ENCODE peak calls at places on chromosomes 13 and 19, in seven cellular contexts. O is aorta, F is colonic mucosa, N is tibial nerve, P is thoracic aorta, C is right lobe of liver, I is spleen. H is an unnamed sample. For H3K4me1, the result is how much of the 10 kb centered on the place peaks cover.

GRCh38 chr13:111388851-111389500 is 68.5 kb downstream of the TEX29 start:
- DNase-seq in O (no peak), I (no peak), C (no peak), P (no peak), F (no peak), N (no peak), H (no peak)

GRCh38 chr13:35996360-35996759 is 134.8 kb downstream of the DCLK1 start:
- DNase-seq in C (no peak), N (no peak), O (no peak), F (no peak), I (no peak), P (no peak), H (no peak)

GRCh38 chr13:33289966-33290365 is 4.4 kb upstream of the STARD13 start:
- DNase-seq in F (no peak), N (no peak), P (no peak), I (no peak), O (no peak), C (no peak), H (no peak)

GRCh38 chr19:58559275-58560006 is 1.0 kb upstream of the UBE2M start:
- DNase-seq in P (peak), I (peak), C (peak), O (peak), F (peak), N (peak), H (peak)

GRCh38 chr19:45146251-45146650 is 14.5 kb downstream of the NKPD1 start:
- DNase-seq in I (no peak), P (no peak), N (no peak), O (no peak), F (no peak), C (no peak), H (no peak)

GRCh38 chr19:33064778-33065550 is at the start of gene RHPN2:
- DNase-seq in P (no peak), F (peak), C (peak), N (peak), O (peak), I (peak), H (no peak)

GRCh38 chr13:114107686-114108081 is 24.7 kb downstream of the RASA3 start:
- DNase-seq in C (peak), I (peak), N (no peak), P (no peak), O (peak), F (no peak), H (no peak)

GRCh38 chr13:100875392-100876043 is 200.9 kb upstream of the TMTC4 start:
- DNase-seq in I (no peak), F (no peak), N (no peak), O (no peak), C (no peak), P (no peak), H (no peak)

GRCh38 chr19:18173054-18173571 is 500 bp upstream of the IFI30 start:
- DNase-seq in O (peak), N (no peak), F (no peak), I (peak), P (no peak), C (peak), H (no peak)

GRCh38 chr13:59478908-59479307 is 684.8 kb downstream of the DIAPH3 start:
- DNase-seq in O (no peak), C (no peak), P (no peak), N (no peak), F (no peak), I (no peak), H (no peak)

GRCh38 chr13:38582133-38582532 is 104.7 kb upstream of the FREM2 start:
- DNase-seq in N (no peak), F (peak), P (no peak), I (no peak), C (no peak), O (no peak), H (no peak)

GRCh38 chr13:24511824-24512207 is 762 bp downstream of the PARP4 start:
- DNase-seq in F (no peak), P (no peak), C (no peak), I (no peak), N (no peak), O (no peak), H (no peak)

GRCh38 chr13:28402057-28402381 is 92.9 kb downstream of the FLT1 start:
- DNase-seq in C (no peak), I (no peak), F (no peak), P (no peak), O (no peak), N (no peak), H (no peak)

GRCh38 chr19:55344444-55344843 is 4.8 kb downstream of the KMT5C start:
- DNase-seq in N (no peak), O (no peak), I (no peak), F (no peak), C (peak), P (no peak), H (no peak)

GRCh38 chr19:45340899-45341453 is 426 bp downstream of the KLC3 start:
- DNase-seq in N (no peak), F (no peak), I (no peak), C (no peak), P (no peak), O (no peak), H (no peak)

GRCh38 chr19:16779539-16780163 is 49.5 kb upstream of the SIN3B start:
- DNase-seq in I (no peak), N (no peak), P (no peak), O (no peak), F (no peak), C (no peak), H (no peak)
- H3K4me1 ChIP-seq in I (under half), N (under half), P (under half), O (under half), F (under half), C (under half), H (under half)

DNA sequence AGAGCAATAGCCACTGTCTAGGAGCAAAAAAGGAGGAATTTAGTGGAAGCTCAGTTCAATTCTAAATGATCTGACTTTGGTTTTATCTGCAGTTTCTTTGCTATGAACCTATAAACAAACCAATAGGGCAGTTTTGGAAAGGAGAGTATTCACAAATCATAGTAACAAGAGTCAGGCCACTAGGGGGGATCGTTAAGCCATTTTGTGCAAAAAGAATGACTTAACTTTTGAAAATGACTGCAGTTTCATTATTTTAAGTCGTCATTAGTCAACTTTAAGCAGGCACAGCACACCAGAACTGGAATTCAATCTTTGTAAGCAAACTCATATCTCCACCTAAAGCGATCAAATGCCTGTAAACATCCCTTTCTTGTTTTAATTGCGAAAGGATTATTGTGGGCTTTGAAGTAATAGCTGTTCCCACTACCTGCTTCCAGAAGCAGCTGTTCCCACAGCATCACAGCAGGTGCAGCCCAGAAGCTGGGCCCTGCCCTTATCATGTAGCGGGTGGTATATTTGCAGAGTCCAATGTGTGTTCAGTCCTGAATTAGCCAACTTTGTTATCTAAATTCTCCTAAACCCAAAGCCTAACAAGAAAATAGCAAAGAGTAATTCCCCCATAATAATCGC is 51.5 kb downstream of the SOX21 start:
- DNase-seq in I (no peak), N (no peak), O (no peak), P (no peak), F (no peak), C (no peak), H (no peak)
- H3K4me3 ChIP-seq in I (no peak), N (no peak), O (no peak), P (no peak), F (no peak), C (no peak), H (no peak)

DNA sequence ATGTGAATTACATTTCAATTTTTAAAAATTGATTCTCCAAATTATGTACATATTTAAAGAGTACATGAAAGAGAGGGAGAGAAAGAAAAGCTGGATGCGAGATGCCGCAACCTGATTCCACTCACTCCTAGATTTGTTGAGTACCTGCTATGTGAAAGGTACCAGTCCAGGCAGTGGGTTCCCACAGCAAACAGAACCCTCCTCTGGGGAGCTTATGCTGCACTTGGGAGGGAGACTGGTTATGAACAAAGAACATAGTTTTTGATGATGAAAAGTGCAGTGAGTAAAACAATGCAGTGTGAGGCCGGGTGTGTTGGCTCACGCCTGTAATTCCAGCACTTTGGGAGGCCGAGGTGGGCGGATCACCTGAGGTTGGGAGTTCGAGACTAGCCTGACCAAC is 43.4 kb downstream of the ACTN4 start:
- DNase-seq in I (no peak), F (no peak), P (no peak), O (no peak), N (no peak), C (no peak), H (no peak)
- H3K4me1 ChIP-seq in I (half or more), F (under half), P (half or more), O (under half), N (half or more), C (half or more), H (under half)

GRCh38 chr19:40803170-40803856 is 4.3 kb downstream of the EGLN2 start:
- DNase-seq in P (no peak), C (no peak), I (no peak), N (no peak), O (no peak), F (no peak), H (no peak)
- H3K4me3 ChIP-seq in P (peak), C (no peak), I (peak), N (peak), O (no peak), F (no peak), H (peak)

DNA sequence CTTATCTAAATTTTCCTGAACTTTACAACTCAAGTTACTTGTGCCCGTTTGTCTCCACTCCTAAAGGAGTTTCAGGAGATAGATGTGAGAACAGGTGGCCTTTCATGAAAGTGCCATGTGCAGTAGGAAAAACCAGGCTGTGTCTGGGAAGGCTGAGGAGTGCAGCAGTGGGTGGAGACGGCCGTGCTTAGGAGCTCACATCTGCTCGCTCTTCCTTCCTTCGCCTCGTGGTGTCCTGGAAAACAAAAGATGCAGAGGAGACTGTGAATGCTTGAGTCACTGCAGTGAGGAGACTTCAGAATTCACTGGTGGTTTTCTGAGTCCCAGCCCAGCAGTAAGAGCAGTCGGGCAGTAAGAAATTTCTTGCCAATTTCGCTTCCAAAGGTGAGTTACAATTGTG is 138.4 kb upstream of the RNF113B start:
- DNase-seq in F (no peak), O (no peak), P (no peak), I (no peak), C (no peak), N (no peak), H (no peak)
- H3K4me1 ChIP-seq in F (under half), O (under half), P (under half), I (under half), C (under half), N (under half), H (under half)

DNA sequence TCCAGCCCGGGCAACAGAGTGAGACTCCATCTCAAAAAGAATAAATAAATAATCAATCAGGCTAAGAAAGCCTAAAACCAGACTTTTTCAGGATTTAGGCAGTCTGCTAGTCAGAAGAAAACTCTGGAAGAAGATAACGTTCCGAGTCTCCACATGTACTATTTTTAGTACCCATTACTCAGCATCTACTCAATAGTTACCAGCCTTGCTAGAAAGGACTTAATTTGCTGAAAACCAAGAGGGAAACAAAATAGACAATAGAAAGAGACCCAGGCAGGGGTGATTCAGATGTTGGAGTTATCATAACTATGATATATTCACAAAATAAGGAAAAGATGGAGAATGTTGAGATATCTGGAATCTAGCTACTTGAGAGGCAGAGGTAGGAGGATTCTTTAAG is 3.6 kb upstream of the LIN7B start:
- DNase-seq in F (no peak), C (no peak), N (no peak), I (no peak), O (no peak), P (no peak), H (no peak)
- H3K4me3 ChIP-seq in F (no peak), C (no peak), N (no peak), I (no peak), O (no peak), P (no peak), H (no peak)

GRCh38 chr13:46605089-46605488 is 52.1 kb downstream of the LRCH1 start:
- DNase-seq in I (no peak), C (peak), P (no peak), O (no peak), N (no peak), F (no peak), H (no peak)
- H3K4me1 ChIP-seq in I (half or more), C (half or more), P (half or more), O (under half), N (half or more), F (under half), H (under half)

DNA sequence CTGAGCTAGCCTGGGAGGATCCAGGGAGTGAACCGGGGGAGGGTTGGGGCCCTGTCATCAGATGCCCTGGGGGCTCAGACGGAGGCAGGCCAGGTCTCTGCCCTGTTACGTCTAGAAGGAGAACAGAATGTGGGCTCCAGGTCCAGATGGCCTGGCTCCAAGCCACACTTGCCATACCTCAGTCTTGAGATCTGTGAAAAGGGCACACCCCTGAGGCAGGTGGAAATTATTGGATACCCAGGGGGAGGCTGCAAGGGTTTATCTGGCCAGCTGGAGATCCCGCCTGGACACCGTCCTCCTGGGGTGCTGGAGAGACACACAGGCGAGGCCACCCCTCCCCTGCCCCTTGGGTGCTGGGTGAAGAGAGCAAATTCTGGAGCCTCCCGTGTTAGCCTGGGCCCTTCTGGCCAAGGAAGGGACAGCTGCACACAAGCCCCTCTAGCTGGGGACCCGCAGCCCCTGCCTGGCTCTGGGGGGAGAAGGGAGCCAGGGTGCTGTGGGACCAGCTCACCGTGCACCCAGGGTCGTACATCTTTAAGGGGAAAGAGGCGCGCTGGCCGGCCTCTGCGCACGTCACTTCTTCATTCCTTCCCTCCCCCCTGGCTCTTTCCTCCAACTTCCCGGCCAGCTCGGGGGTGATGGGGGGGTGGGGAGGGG is 808 bp upstream of the NFIC start:
- DNase-seq in P (no peak), O (peak), N (no peak), C (peak), I (peak), F (peak), H (peak)
- H3K4me3 ChIP-seq in P (peak), O (peak), N (peak), C (peak), I (peak), F (peak), H (peak)